ENCODE peak calls at places on chromosomes 4 and X, in six cellular contexts. W, B, Q, K, M and C are unnamed samples.

GRCh38 chrX:118764122-118764521 is 36.7 kb downstream of the IL13RA1 start:
- DNase-seq in W (no peak), B (no peak), Q (no peak), K (no peak), M (no peak), C (peak; percentile 46)

GRCh38 chr4:121358473-121358872 is 22.3 kb downstream of the QRFPR start:
- DNase-seq in W (no peak), B (peak; percentile 7), Q (no peak), K (no peak), M (no peak), C (no peak)

GRCh38 chr4:104491396-104491821 is 3.3 kb downstream of the CXXC4 start:
- DNase-seq in W (peak; percentile 11), B (no peak), Q (no peak), K (no peak), M (peak; percentile 75), C (peak; percentile 64)

GRCh38 chrX:19334945-19335626 is 8.6 kb upstream of the PDHA1 start:
- DNase-seq in W (peak; percentile 39), B (peak; percentile 40), Q (no peak), K (peak; percentile 75), M (no peak), C (peak; percentile 83)

GRCh38 chr4:8940792-8941491 is 69.3 kb upstream of the HMX1 start:
- DNase-seq in W (no peak), B (no peak), Q (no peak), K (peak; percentile 10), M (no peak), C (peak; percentile 73)

GRCh38 chrX:103554687-103555417 is 30.5 kb upstream of the TCEAL4 start:
- DNase-seq in W (no peak), B (no peak), Q (no peak), K (no peak), M (peak; percentile 41), C (peak; percentile 84)

GRCh38 chr4:2408401-2408958 is 10.0 kb downstream of the ZFYVE28 start:
- DNase-seq in W (no peak), B (no peak), Q (no peak), K (no peak), M (no peak), C (peak; percentile 71)

GRCh38 chr4:25580633-25581467 is 74.8 kb upstream of the SLC34A2 start:
- DNase-seq in W (no peak), B (no peak), Q (no peak), K (peak; percentile 16), M (no peak), C (peak; percentile 39)

GRCh38 chr4:53865031-53865430 is 199.4 kb downstream of the CHIC2 start:
- DNase-seq in W (no peak), B (no peak), Q (no peak), K (no peak), M (no peak), C (no peak)

GRCh38 chrX:22041931-22042530 is 9.9 kb downstream of the PHEX start:
- DNase-seq in W (no peak), B (no peak), Q (no peak), K (no peak), M (no peak), C (no peak)

GRCh38 chrX:148874621-148875020 is 374.2 kb downstream of the AFF2 start:
- DNase-seq in W (no peak), B (no peak), Q (no peak), K (no peak), M (no peak), C (no peak)

GRCh38 chrX:24423960-24424359 is 41.1 kb upstream of the PDK3 start:
- DNase-seq in W (no peak), B (no peak), Q (no peak), K (peak; percentile 11), M (no peak), C (no peak)

GRCh38 chrX:15292861-15293260 is 22.6 kb downstream of the ASB11 start:
- DNase-seq in W (no peak), B (no peak), Q (no peak), K (no peak), M (no peak), C (no peak)

GRCh38 chrX:151488677-151489076 is 74.8 kb upstream of the PASD1 start:
- DNase-seq in W (peak; percentile 18), B (peak; percentile 4), Q (no peak), K (peak; percentile 3), M (peak; percentile 5), C (peak; percentile 43)

GRCh38 chrX:39121903-39122302 is 320.6 kb downstream of the MID1IP1 start:
- DNase-seq in W (no peak), B (no peak), Q (no peak), K (no peak), M (no peak), C (no peak)

GRCh38 chrX:2390754-2391153 is 110.0 kb downstream of the DHRSX start:
- DNase-seq in W (no peak), B (no peak), Q (no peak), K (no peak), M (no peak), C (no peak)

GRCh38 chr4:185020863-185021761 is 2.8 kb downstream of the HELT start:
- DNase-seq in W (no peak), B (no peak), Q (no peak), K (no peak), M (no peak), C (peak; percentile 65)

GRCh38 chr4:53003959-53004358 is 141.8 kb downstream of the RASL11B start:
- DNase-seq in W (no peak), B (no peak), Q (no peak), K (no peak), M (no peak), C (no peak)

GRCh38 chr4:114558446-114559020 is 40.1 kb upstream of the UGT8 start:
- DNase-seq in W (no peak), B (peak; percentile 21), Q (no peak), K (no peak), M (no peak), C (peak; percentile 74)

GRCh38 chr4:20493761-20494353 is 206.4 kb upstream of the PACRGL start:
- DNase-seq in W (no peak), B (no peak), Q (no peak), K (no peak), M (no peak), C (no peak)

GRCh38 chr4:151407466-151408379 is 1.3 kb upstream of the FHIP1A start:
- DNase-seq in W (no peak), B (no peak), Q (no peak), K (no peak), M (peak; percentile 28), C (peak; percentile 70)

GRCh38 chr4:7192252-7193039 is at the start of gene SORCS2:
- DNase-seq in W (peak; percentile 42), B (no peak), Q (no peak), K (peak; percentile 12), M (peak; percentile 95), C (peak; percentile 77)

GRCh38 chr4:59086410-59086809 is 1976.2 kb upstream of the IGFBP7 start:
- DNase-seq in W (no peak), B (no peak), Q (no peak), K (no peak), M (no peak), C (no peak)

GRCh38 chr4:1603413-1604135 is 80.5 kb downstream of the FAM53A start:
- DNase-seq in W (no peak), B (no peak), Q (no peak), K (no peak), M (no peak), C (no peak)

GRCh38 chrX:82721891-82722290 is 786.2 kb upstream of the POU3F4 start:
- DNase-seq in W (no peak), B (no peak), Q (no peak), K (no peak), M (no peak), C (no peak)

GRCh38 chr4:38860788-38861424 is 4.3 kb upstream of the TLR6 start:
- DNase-seq in W (peak; percentile 42), B (peak; percentile 74), Q (no peak), K (peak; percentile 66), M (peak; percentile 47), C (peak; percentile 94)

GRCh38 chr4:159227984-159228383 is 125.1 kb downstream of the RAPGEF2 start:
- DNase-seq in W (no peak), B (peak; percentile 48), Q (no peak), K (peak; percentile 3), M (peak; percentile 27), C (peak; percentile 59)

GRCh38 chrX:2188840-2189239 is 311.9 kb downstream of the DHRSX start:
- DNase-seq in W (no peak), B (no peak), Q (no peak), K (no peak), M (no peak), C (no peak)

GRCh38 chr4:159191989-159192388 is 89.1 kb downstream of the RAPGEF2 start:
- DNase-seq in W (peak; percentile 40), B (peak; percentile 51), Q (no peak), K (peak; percentile 65), M (no peak), C (peak; percentile 92)

GRCh38 chr4:69649629-69650028 is 3.4 kb downstream of the UGT2A1 start:
- DNase-seq in W (no peak), B (no peak), Q (no peak), K (no peak), M (peak; percentile 62), C (no peak)

GRCh38 chr4:80069837-80070788 is 2.9 kb downstream of the ANTXR2 start:
- DNase-seq in W (no peak), B (peak; percentile 19), Q (no peak), K (no peak), M (no peak), C (no peak)

GRCh38 chr4:31343058-31343457 is 622.9 kb downstream of the PCDH7 start:
- DNase-seq in W (no peak), B (no peak), Q (no peak), K (no peak), M (no peak), C (peak; percentile 35)

GRCh38 chr4:80161413-80162058 is 35.8 kb upstream of the PRDM8 start:
- DNase-seq in W (no peak), B (no peak), Q (no peak), K (no peak), M (no peak), C (no peak)

GRCh38 chr4:188295899-188296298 is 156.7 kb downstream of the TRIML1 start:
- DNase-seq in W (no peak), B (no peak), Q (no peak), K (no peak), M (no peak), C (no peak)

GRCh38 chr4:168645933-168646768 is 149.3 kb downstream of the PALLD start:
- DNase-seq in W (no peak), B (no peak), Q (no peak), K (no peak), M (peak; percentile 65), C (no peak)

GRCh38 chr4:138851626-138852443 is 163.7 kb upstream of the NOCT start:
- DNase-seq in W (no peak), B (no peak), Q (no peak), K (no peak), M (no peak), C (peak; percentile 60)
- TF ChIP-seq REST in W (no peak), B (no peak), Q (no peak), K (no peak), M (no peak), C (no peak)

GRCh38 chr4:24470681-24471622 is 113.4 kb downstream of the DHX15 start:
- DNase-seq in W (no peak), B (no peak), Q (no peak), K (no peak), M (peak; percentile 63), C (peak; percentile 60)
- TF ChIP-seq REST in W (no peak), B (no peak), Q (no peak), K (no peak), M (no peak), C (no peak)

GRCh38 chr4:149345424-149345823 is 470.2 kb downstream of the IQCM start:
- DNase-seq in W (no peak), B (no peak), Q (no peak), K (no peak), M (no peak), C (no peak)
- TF ChIP-seq REST in W (no peak), B (no peak), Q (no peak), K (no peak), M (no peak), C (no peak)

GRCh38 chrX:123835661-123836371 is 24.0 kb upstream of the XIAP start:
- DNase-seq in W (peak; percentile 71), B (peak; percentile 59), Q (no peak), K (no peak), M (no peak), C (no peak)
- TF ChIP-seq REST in W (no peak), B (no peak), Q (no peak), K (no peak), M (no peak), C (no peak)